ENCODE peak calls at places on chromosome 2, in five cellular contexts. One of them, this sample, is unnamed. For H4K20me1, the result is how much of the 10 kb centered on the place peaks cover.

GRCh38 chr2:45982096-45982495 is 315.1 kb upstream of the EPAS1 start:
- DNase-seq in PC-9: no peak
- DNase-seq in GM23248: no peak
- DNase-seq in HCT116: no peak
- DNase-seq in neural progenitor cell: no peak
- DNase-seq in this sample: no peak

GRCh38 chr2:75466708-75467311 is 93.9 kb downstream of the EVA1A start:
- DNase-seq in PC-9: peak
- DNase-seq in GM23248: peak
- DNase-seq in HCT116: peak
- DNase-seq in neural progenitor cell: peak
- DNase-seq in this sample: peak

GRCh38 chr2:148909114-148909513 is 34.1 kb downstream of the KIF5C start:
- DNase-seq in PC-9: peak
- DNase-seq in GM23248: peak
- DNase-seq in HCT116: no peak
- DNase-seq in neural progenitor cell: no peak
- DNase-seq in this sample: no peak

GRCh38 chr2:10372862-10373240 is 70.1 kb downstream of the HPCAL1 start:
- DNase-seq in PC-9: no peak
- DNase-seq in GM23248: no peak
- DNase-seq in HCT116: no peak
- DNase-seq in neural progenitor cell: no peak
- DNase-seq in this sample: no peak

GRCh38 chr2:15939556-15939853 is 845 bp upstream of the MYCN start:
- DNase-seq in PC-9: peak
- DNase-seq in GM23248: peak
- DNase-seq in HCT116: peak
- DNase-seq in neural progenitor cell: no peak
- DNase-seq in this sample: no peak

GRCh38 chr2:167342769-167343168 is 454.5 kb downstream of the XIRP2 start:
- DNase-seq in PC-9: no peak
- DNase-seq in GM23248: no peak
- DNase-seq in HCT116: no peak
- DNase-seq in neural progenitor cell: peak
- DNase-seq in this sample: peak

GRCh38 chr2:205704101-205704741 is 21.9 kb downstream of the NRP2 start:
- DNase-seq in PC-9: no peak
- DNase-seq in GM23248: no peak
- DNase-seq in HCT116: no peak
- DNase-seq in neural progenitor cell: no peak
- DNase-seq in this sample: peak

GRCh38 chr2:28318462-28319117 is 74.1 kb upstream of the FOSL2 start:
- DNase-seq in PC-9: no peak
- DNase-seq in GM23248: no peak
- DNase-seq in HCT116: no peak
- DNase-seq in neural progenitor cell: no peak
- DNase-seq in this sample: no peak

GRCh38 chr2:38666578-38666926 is 638 bp downstream of the GALM start:
- DNase-seq in PC-9: peak
- DNase-seq in GM23248: peak
- DNase-seq in HCT116: no peak
- DNase-seq in neural progenitor cell: no peak
- DNase-seq in this sample: no peak

GRCh38 chr2:1366546-1367134 is 46.6 kb upstream of the TPO start:
- DNase-seq in PC-9: no peak
- DNase-seq in GM23248: no peak
- DNase-seq in HCT116: no peak
- DNase-seq in neural progenitor cell: no peak
- DNase-seq in this sample: no peak

GRCh38 chr2:121297217-121297830 is 12.3 kb upstream of the TFCP2L1 start:
- DNase-seq in PC-9: peak
- DNase-seq in GM23248: peak
- DNase-seq in HCT116: peak
- DNase-seq in neural progenitor cell: peak
- DNase-seq in this sample: peak

GRCh38 chr2:190809139-190809764 is 71.4 kb upstream of the GLS start:
- DNase-seq in PC-9: no peak
- DNase-seq in GM23248: no peak
- DNase-seq in HCT116: no peak
- DNase-seq in neural progenitor cell: no peak
- DNase-seq in this sample: no peak

GRCh38 chr2:230913406-230913805 is 11.6 kb downstream of the GPR55 start:
- DNase-seq in PC-9: no peak
- DNase-seq in GM23248: peak
- DNase-seq in HCT116: peak
- DNase-seq in neural progenitor cell: peak
- DNase-seq in this sample: no peak

DNA sequence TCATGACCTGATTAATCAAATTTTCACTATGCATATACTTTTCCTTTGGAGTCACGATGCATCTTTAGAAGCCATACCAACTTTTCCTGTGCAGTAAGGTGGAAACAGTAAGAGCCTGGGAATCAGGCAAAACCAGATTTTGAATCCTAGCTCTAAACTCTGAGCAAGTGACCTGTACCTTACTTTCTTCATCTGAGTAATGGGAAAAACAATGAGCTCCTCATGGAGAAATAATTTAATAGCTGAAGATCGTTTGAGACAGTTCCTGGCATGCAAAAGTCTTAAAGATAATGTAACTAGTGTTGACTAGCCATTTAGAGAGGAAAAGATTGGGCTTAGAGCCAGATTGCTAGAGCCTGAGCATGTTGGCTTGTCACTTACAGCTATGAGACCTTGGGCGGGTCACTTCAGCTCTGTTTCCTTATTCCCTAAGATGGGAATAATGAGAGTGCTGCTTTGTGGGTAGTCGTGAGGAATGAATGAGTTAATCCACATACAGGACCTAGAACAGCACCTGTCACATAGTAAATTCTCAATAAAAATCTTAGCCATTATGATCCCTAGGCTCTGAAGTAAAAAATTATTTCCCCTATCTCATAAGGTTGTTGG is 17.7 kb upstream of the CCNYL1 start:
- DNase-seq in PC-9: no peak
- DNase-seq in GM23248: no peak
- DNase-seq in HCT116: no peak
- DNase-seq in neural progenitor cell: no peak
- DNase-seq in this sample: no peak
- H4K20me1 ChIP-seq in PC-9: under half
- H4K20me1 ChIP-seq in GM23248: under half
- H4K20me1 ChIP-seq in HCT116: under half
- H4K20me1 ChIP-seq in neural progenitor cell: under half
- H4K20me1 ChIP-seq in this sample: under half

DNA sequence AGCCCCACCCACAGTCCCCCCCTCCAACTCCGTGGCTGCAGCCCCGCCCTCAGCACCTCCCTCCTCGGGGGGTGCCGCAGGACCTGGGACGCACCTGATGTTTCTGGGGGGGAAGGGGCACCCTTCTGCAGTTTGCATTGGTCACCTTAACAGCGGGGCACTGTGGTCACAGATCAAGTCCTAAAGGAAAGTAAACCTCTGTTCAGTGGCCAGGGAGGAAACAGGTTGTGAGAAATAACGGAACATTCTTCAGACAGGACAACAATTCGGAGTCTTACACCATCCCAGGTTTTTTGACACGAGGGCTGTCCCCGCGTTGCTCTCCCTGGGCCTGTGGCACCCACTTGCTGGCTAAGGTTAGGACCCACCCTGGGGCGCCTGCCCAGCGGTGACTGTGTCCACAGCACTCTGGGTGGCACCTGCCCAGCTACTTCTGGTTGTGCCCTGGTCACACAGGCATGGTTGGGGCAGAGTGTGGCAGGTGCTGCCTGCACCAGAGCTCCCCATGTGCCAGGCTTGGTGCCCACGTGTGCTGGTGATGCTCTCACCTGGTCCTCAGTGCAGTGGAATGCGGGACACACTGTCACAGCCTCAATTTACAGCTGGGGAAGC is 93.5 kb upstream of the OTOS start:
- DNase-seq in PC-9: no peak
- DNase-seq in GM23248: no peak
- DNase-seq in HCT116: no peak
- DNase-seq in neural progenitor cell: no peak
- DNase-seq in this sample: no peak
- H3K4me3 ChIP-seq in PC-9: peak
- H3K4me3 ChIP-seq in GM23248: no peak
- H3K4me3 ChIP-seq in HCT116: no peak
- H3K4me3 ChIP-seq in neural progenitor cell: peak
- H3K4me3 ChIP-seq in this sample: no peak

DNA sequence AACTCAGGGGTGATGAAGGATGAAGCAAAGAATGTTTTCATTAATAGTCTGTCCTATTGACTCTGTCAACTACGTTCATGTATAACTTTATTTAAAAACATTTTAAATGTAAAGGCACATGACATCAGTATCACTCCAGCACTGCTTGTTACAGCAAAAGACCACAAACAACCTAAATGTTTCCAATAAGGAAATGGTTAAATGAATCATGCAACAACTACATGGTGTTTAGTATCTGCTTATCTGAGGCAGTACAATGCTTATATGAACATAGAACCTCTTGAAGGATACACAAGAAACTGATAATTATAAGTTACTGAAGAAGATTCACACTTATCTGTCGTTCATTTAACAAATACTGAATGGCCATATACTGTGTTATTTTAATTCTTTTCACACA is 8.4 kb downstream of the BARD1 start:
- DNase-seq in PC-9: no peak
- DNase-seq in GM23248: no peak
- DNase-seq in HCT116: no peak
- DNase-seq in neural progenitor cell: no peak
- DNase-seq in this sample: peak
- H4K20me1 ChIP-seq in PC-9: under half
- H4K20me1 ChIP-seq in GM23248: under half
- H4K20me1 ChIP-seq in HCT116: under half
- H4K20me1 ChIP-seq in neural progenitor cell: half or more
- H4K20me1 ChIP-seq in this sample: under half

DNA sequence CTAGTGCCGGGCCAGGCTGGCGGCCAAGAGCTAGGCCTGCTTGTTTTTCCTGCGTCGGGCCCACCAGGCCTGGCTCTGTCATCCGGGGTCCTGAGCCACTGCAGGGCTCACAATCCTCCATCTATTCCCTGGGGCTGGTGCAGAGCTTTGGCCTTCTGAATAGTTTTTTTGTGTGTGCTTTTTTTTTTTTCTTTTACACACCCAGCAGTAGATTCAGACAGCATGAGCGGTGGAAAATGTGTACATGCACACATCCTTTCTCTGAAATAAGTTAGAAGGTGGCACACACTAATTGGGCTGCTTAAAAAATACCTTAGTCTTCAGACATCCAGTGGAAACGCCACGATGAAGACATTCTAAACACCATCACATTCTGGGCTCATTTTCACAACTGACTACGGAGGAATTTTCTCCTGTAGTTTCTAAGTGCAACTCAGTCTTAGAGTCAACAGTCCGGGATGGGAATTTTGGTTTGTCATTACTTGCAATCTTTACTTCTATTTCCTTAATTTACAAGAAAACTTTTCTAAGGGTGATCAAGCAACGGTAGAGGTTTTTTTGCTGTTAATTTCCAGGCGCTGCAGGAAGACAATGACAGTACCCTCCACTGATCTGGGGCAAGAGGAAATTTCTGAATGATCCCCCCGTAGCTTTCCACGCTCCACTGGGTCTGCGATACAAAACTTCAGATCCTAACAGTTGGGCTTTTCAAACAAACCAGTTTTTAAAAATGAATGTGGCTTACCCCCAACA is 6.0 kb downstream of the ZFP36L2 start:
- DNase-seq in PC-9: no peak
- DNase-seq in GM23248: peak
- DNase-seq in HCT116: no peak
- DNase-seq in neural progenitor cell: no peak
- DNase-seq in this sample: peak
- H3K4me3 ChIP-seq in PC-9: peak
- H3K4me3 ChIP-seq in GM23248: peak
- H3K4me3 ChIP-seq in HCT116: peak
- H3K4me3 ChIP-seq in neural progenitor cell: peak
- H3K4me3 ChIP-seq in this sample: no peak